ENCODE peak calls at places on chromosomes 12 and 14, in six cellular contexts. M, I, Z, R, P and V are unnamed samples.
A peak's percentile ranks its signal among the peaks of the same experiment; 100 is the strongest.

GRCh38 chr12:402127-402456 is 648 bp downstream of the CCDC77 start:
- DNase-seq in M (no peak), I (no peak), Z (peak; percentile 37), R (no peak), P (no peak), V (peak; percentile 22)

GRCh38 chr14:100193417-100194357 is 34.2 kb upstream of the DEGS2 start:
- DNase-seq in M (peak; percentile 73), I (no peak), Z (peak; percentile 31), R (no peak), P (no peak), V (peak; percentile 32)

GRCh38 chr12:72098622-72099021 is 160.0 kb downstream of the TPH2 start:
- DNase-seq in M (no peak), I (no peak), Z (no peak), R (no peak), P (no peak), V (no peak)

GRCh38 chr12:101372431-101372830 is 35.1 kb downstream of the ARL1 start:
- DNase-seq in M (no peak), I (no peak), Z (no peak), R (no peak), P (no peak), V (no peak)

GRCh38 chr14:103546651-103547454 is 15.6 kb downstream of the BAG5 start:
- DNase-seq in M (peak; percentile 85), I (peak; percentile 82), Z (peak; percentile 72), R (no peak), P (peak; percentile 72), V (peak; percentile 76)

GRCh38 chr12:122336015-122336946 is 70.0 kb upstream of the VPS33A start:
- DNase-seq in M (no peak), I (peak; percentile 33), Z (peak; percentile 63), R (no peak), P (no peak), V (peak; percentile 60)

GRCh38 chr12:115710104-115710564 is 567.4 kb downstream of the MED13L start:
- DNase-seq in M (no peak), I (no peak), Z (no peak), R (peak; percentile 29), P (peak; percentile 31), V (no peak)

GRCh38 chr12:5047094-5047493 is 3.4 kb downstream of the KCNA5 start:
- DNase-seq in M (peak; percentile 24), I (no peak), Z (no peak), R (no peak), P (peak; percentile 43), V (no peak)

GRCh38 chr14:23307687-23308644 is 1.3 kb downstream of the BCL2L2 start:
- DNase-seq in M (no peak), I (no peak), Z (no peak), R (no peak), P (no peak), V (no peak)

GRCh38 chr12:101925935-101926334 is 48.6 kb downstream of the DRAM1 start:
- DNase-seq in M (no peak), I (no peak), Z (no peak), R (no peak), P (no peak), V (no peak)

GRCh38 chr12:118103601-118104382 is at the start of gene VSIG10:
- DNase-seq in M (peak; percentile 16), I (no peak), Z (peak; percentile 19), R (no peak), P (peak; percentile 68), V (peak; percentile 20)

GRCh38 chr14:106840258-106840657 is 1313.9 kb downstream of the TMEM121 start:
- DNase-seq in M (no peak), I (no peak), Z (peak; percentile 49), R (no peak), P (no peak), V (peak; percentile 21)

GRCh38 chr12:108633534-108634224 is at the start of gene SELPLG:
- DNase-seq in M (peak; percentile 45), I (peak; percentile 82), Z (peak; percentile 91), R (no peak), P (peak; percentile 65), V (peak; percentile 93)

GRCh38 chr12:130041983-130042812 is 120.1 kb upstream of the FZD10 start:
- DNase-seq in M (peak; percentile 82), I (no peak), Z (peak; percentile 77), R (no peak), P (peak; percentile 47), V (peak; percentile 66)

GRCh38 chr12:112107728-112108447 is 695 bp downstream of the NAA25 start:
- DNase-seq in M (peak; percentile 42), I (no peak), Z (peak; percentile 38), R (no peak), P (peak; percentile 55), V (peak; percentile 45)

GRCh38 chr12:31277081-31277480 is 48.9 kb downstream of the SINHCAF start:
- DNase-seq in M (no peak), I (no peak), Z (no peak), R (no peak), P (no peak), V (no peak)

GRCh38 chr12:104213952-104214351 is 1.6 kb upstream of the TXNRD1 start:
- DNase-seq in M (no peak), I (no peak), Z (no peak), R (peak; percentile 68), P (no peak), V (no peak)

GRCh38 chr14:50311337-50311973 is 574 bp downstream of the L2HGDH start:
- DNase-seq in M (no peak), I (no peak), Z (no peak), R (no peak), P (no peak), V (no peak)

GRCh38 chr14:102994689-102995088 is 62.7 kb downstream of the CDC42BPB start:
- DNase-seq in M (no peak), I (no peak), Z (no peak), R (no peak), P (no peak), V (no peak)

GRCh38 chr14:64786296-64787149 is 82.3 kb downstream of the PLEKHG3 start:
- DNase-seq in M (no peak), I (no peak), Z (no peak), R (no peak), P (peak; percentile 55), V (no peak)

GRCh38 chr14:62118871-62119270 is 356.7 kb downstream of the SNAPC1 start:
- DNase-seq in M (no peak), I (no peak), Z (no peak), R (no peak), P (no peak), V (no peak)

GRCh38 chr14:65720743-65721142 is 308.2 kb downstream of the FUT8 start:
- DNase-seq in M (no peak), I (no peak), Z (no peak), R (no peak), P (no peak), V (no peak)

GRCh38 chr12:10409387-10409786 is at the start of gene KLRC4:
- DNase-seq in M (no peak), I (no peak), Z (no peak), R (peak; percentile 54), P (no peak), V (no peak)

GRCh38 chr12:40152783-40153383 is 47.0 kb upstream of the SLC2A13 start:
- DNase-seq in M (peak; percentile 71), I (peak; percentile 20), Z (peak; percentile 68), R (no peak), P (peak; percentile 43), V (peak; percentile 60)

GRCh38 chr12:112198120-112198733 is 72.9 kb downstream of the TRAFD1 start:
- DNase-seq in M (peak; percentile 80), I (peak; percentile 11), Z (peak; percentile 80), R (peak; percentile 7), P (peak; percentile 42), V (peak; percentile 70)

GRCh38 chr12:126636798-126637197 is 1571.6 kb downstream of the AACS start:
- DNase-seq in M (peak; percentile 16), I (no peak), Z (no peak), R (no peak), P (no peak), V (no peak)

GRCh38 chr12:105822131-105823103 is 316.3 kb downstream of the NUAK1 start:
- DNase-seq in M (peak; percentile 47), I (no peak), Z (no peak), R (no peak), P (no peak), V (no peak)